ENCODE peak calls at places on chromosomes 5 and 9, in seven cellular contexts. I, R, D, V, Q, G and C are unnamed samples.

GRCh38 chr5:136769093-136769492 is 403.7 kb upstream of the TRPC7 start:
- DNase-seq in D (no peak), G (no peak), R (no peak), I (no peak), Q (no peak), V (no peak), C (no peak)

GRCh38 chr5:157072508-157072907 is 13.6 kb upstream of the HAVCR1 start:
- DNase-seq in I (no peak), V (no peak), G (no peak), R (no peak), Q (no peak), D (no peak), C (no peak)

GRCh38 chr9:19769213-19769612 is 19.6 kb downstream of the SLC24A2 start:
- DNase-seq in I (no peak), V (no peak), R (peak; percentile 82), Q (no peak), D (no peak), G (no peak), C (no peak)

GRCh38 chr5:138936225-138936967 is 61.3 kb upstream of the LRRTM2 start:
- DNase-seq in G (no peak), I (peak; percentile 56), Q (no peak), D (no peak), R (no peak), V (no peak), C (no peak)

GRCh38 chr5:135921388-135921787 is 25.7 kb upstream of the IL9 start:
- DNase-seq in D (peak; percentile 61), I (no peak), V (no peak), Q (no peak), R (peak; percentile 45), G (no peak), C (peak; percentile 7)

GRCh38 chr9:35966433-35966832 is 8.5 kb upstream of the OR2S2 start:
- DNase-seq in G (no peak), Q (no peak), I (no peak), R (no peak), D (no peak), V (no peak), C (no peak)

GRCh38 chr5:56175465-56175864 is 57.7 kb downstream of the ANKRD55 start:
- DNase-seq in D (peak; percentile 90), V (peak; percentile 86), I (no peak), G (no peak), R (peak; percentile 57), Q (no peak), C (peak; percentile 38)

GRCh38 chr9:82201186-82201585 is 212.6 kb downstream of the SPATA31D1 start:
- DNase-seq in D (no peak), I (no peak), V (no peak), R (no peak), Q (no peak), G (no peak), C (no peak)

GRCh38 chr5:132489871-132490483 is 596 bp downstream of the IRF1 start:
- DNase-seq in G (no peak), Q (no peak), R (no peak), D (peak; percentile 56), I (peak; percentile 78), V (peak; percentile 60), C (no peak)
- TF ChIP-seq CTCF in G (no peak), Q (peak; percentile 22), R (peak; percentile 32), D (no peak), I (peak; percentile 31), V (peak; percentile 13), C (no peak)

GRCh38 chr5:9545959-9546851 is at the start of gene SEMA5A:
- DNase-seq in D (peak; percentile 42), V (peak; percentile 70), G (peak; percentile 19), I (peak; percentile 85), R (peak; percentile 74), Q (peak; percentile 58), C (peak; percentile 61)
- TF ChIP-seq CTCF in D (no peak), V (no peak), G (no peak), I (no peak), R (peak; percentile 16), Q (no peak), C (peak; percentile 24)

GRCh38 chr9:136138566-136138965 is 19.9 kb upstream of the TMEM250 start:
- DNase-seq in R (no peak), G (no peak), Q (no peak), D (peak; percentile 21), V (peak; percentile 7), I (no peak), C (no peak)
- TF ChIP-seq CTCF in R (peak; percentile 48), G (no peak), Q (peak; percentile 53), D (peak; percentile 40), V (peak; percentile 30), I (no peak), C (peak; percentile 67)

DNA sequence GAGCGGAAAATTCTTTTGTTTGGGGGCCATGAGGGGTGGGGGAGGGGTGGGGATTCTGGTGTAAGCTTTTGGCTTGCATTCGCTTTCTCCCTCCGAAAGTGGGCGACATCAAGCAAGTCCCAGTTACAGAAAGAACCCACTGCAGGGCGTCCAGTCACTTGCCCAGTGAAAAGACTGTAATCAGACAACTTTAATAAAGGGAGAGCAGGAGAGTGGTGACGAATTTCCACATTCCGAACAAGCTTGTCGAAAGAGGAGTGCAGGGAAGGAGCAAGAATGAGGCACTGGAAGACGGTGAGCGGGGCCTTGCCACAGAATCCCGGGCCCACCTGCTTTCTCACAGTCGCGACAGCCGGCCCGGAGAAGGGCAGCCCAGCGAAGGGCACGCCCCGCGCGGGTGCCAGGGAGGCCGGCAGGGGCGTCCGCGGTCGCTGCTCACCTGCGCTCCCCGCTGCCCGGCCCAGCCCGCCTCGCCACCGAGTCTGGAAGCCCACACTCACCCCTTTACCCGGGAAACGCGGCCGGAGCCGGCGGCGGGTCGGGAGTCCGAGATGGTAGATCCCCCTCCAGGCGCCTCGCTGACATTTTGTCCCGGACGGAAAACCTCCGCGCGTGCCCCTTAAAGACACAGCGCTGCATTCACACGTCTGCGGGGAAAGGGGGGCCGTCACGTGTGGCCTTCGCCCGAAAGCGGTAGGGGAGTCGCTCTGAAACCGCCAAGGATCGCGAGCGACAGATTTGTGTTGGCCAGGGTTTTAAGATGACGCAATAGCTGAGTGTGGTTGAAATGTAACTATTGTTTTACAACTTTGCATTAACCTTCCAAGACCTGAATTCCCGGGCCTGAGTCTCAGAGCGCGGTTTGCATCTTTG is at the start of gene ZBED3:
- DNase-seq in Q (peak; percentile 54), G (peak; percentile 39), D (peak; percentile 85), V (peak; percentile 78), R (peak; percentile 54), I (peak; percentile 80), C (peak; percentile 70)
- TF ChIP-seq CTCF in Q (peak; percentile 46), G (no peak), D (peak; percentile 9), V (peak; percentile 43), R (peak; percentile 30), I (no peak), C (peak; percentile 38)